ENCODE peak calls at places on chromosomes 7 and 10, in four cellular contexts. R is body of pancreas; Z is adrenal gland; O is CD4-positive, alpha-beta memory T cell. U is an unnamed sample.

GRCh38 chr7:32536585-32536984 is 41.3 kb downstream of the AVL9 start:
- DNase-seq in R (no peak), Z (peak; percentile 11), O (no peak), U (no peak)

GRCh38 chr10:121577568-121577967 is 20.7 kb downstream of the FGFR2 start:
- DNase-seq in O (no peak), Z (no peak), R (no peak), U (no peak)

GRCh38 chr7:4878336-4879335 is 4.9 kb downstream of the RADIL start:
- DNase-seq in Z (no peak), R (no peak), O (no peak), U (no peak)

GRCh38 chr10:82319558-82319957 is 444.6 kb downstream of the NRG3 start:
- DNase-seq in R (no peak), O (no peak), Z (no peak), U (no peak)

GRCh38 chr7:40175725-40176510 is 41.1 kb downstream of the SUGCT start:
- DNase-seq in Z (no peak), R (peak; percentile 6), O (no peak), U (no peak)

GRCh38 chr7:109751241-109751640 is 1181.6 kb downstream of the DNAJB9 start:
- DNase-seq in Z (no peak), R (no peak), O (no peak), U (no peak)

GRCh38 chr10:114548662-114549061 is 109.4 kb downstream of the ABLIM1 start:
- DNase-seq in R (peak; percentile 68), O (no peak), Z (peak; percentile 42), U (no peak)

GRCh38 chr10:114643158-114643557 is 14.9 kb downstream of the ABLIM1 start:
- DNase-seq in Z (no peak), O (no peak), R (no peak), U (no peak)

GRCh38 chr7:154855366-154855765 is 147.6 kb downstream of the PAXIP1 start:
- DNase-seq in O (no peak), R (no peak), Z (no peak), U (no peak)

GRCh38 chr10:22681783-22682183 is 32.6 kb downstream of the PIP4K2A start:
- DNase-seq in R (peak; percentile 36), O (no peak), Z (peak; percentile 65), U (no peak)

GRCh38 chr10:79904671-79905321 is 44.1 kb downstream of the SFTPD start:
- DNase-seq in O (peak; percentile 28), Z (peak; percentile 68), R (peak; percentile 83), U (peak; percentile 86)

GRCh38 chr10:69644658-69645295 is 14.7 kb downstream of the FAM241B start:
- DNase-seq in R (peak; percentile 79), Z (peak; percentile 61), O (no peak), U (peak; percentile 49)

GRCh38 chr10:74084955-74085354 is 65.7 kb downstream of the AP3M1 start:
- DNase-seq in Z (no peak), O (no peak), R (no peak), U (no peak)

GRCh38 chr7:75969704-75970498 is 24.5 kb downstream of the TMEM120A start:
- DNase-seq in O (no peak), Z (peak; percentile 44), R (no peak), U (no peak)

GRCh38 chr7:92973964-92974363 is 137.6 kb upstream of the CDK6 start:
- DNase-seq in Z (no peak), R (no peak), O (no peak), U (no peak)

GRCh38 chr7:125254521-125254920 is 324.9 kb upstream of the POT1 start:
- DNase-seq in R (no peak), Z (no peak), O (no peak), U (no peak)

GRCh38 chr10:100805543-100806355 is 60.4 kb downstream of the PAX2 start:
- DNase-seq in O (no peak), R (no peak), Z (no peak), U (no peak)

GRCh38 chr7:41599760-41600159 is 103.1 kb downstream of the INHBA start:
- DNase-seq in O (no peak), R (no peak), Z (no peak), U (no peak)

GRCh38 chr10:93218386-93218785 is 144.7 kb downstream of the CYP26A1 start:
- DNase-seq in R (no peak), Z (no peak), O (no peak), U (no peak)

GRCh38 chr7:99825451-99825850 is 2.4 kb upstream of the CYP3A43 start:
- DNase-seq in R (peak; percentile 10), O (no peak), Z (no peak), U (no peak)

GRCh38 chr7:37683263-37684120 is at the start of gene GPR141:
- DNase-seq in Z (peak; percentile 17), O (no peak), R (no peak), U (no peak)

DNA sequence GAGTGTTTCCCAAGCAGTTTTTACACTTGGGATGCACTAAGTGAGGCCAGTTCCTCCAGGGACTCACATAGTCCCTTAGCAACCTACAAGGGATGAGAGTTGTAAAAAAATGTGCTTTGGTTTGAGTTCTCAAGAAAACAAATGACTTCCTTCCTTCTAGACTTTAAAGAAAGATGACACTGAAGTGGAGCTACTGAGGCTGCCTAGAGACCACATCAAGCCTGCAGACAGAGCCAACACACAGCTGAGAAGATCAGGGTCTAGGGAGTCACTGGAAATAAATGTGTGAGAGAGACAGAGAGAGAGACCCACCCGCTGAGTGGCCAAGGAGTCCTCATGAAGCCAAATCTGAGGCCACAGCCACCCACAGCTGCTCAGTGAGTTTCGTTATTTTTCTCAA is 264.4 kb downstream of the TNS3 start:
- DNase-seq in R (no peak), O (no peak), Z (no peak), U (no peak)
- H3K4me1 ChIP-seq in R (peaks cover 27% of the 10 kb centered on the region), O (no peaks in the 10 kb centered on the region), Z (peaks cover 32% of the 10 kb centered on the region), U (peaks cover 30% of the 10 kb centered on the region)

GRCh38 chr10:60569681-60570080 is 180.0 kb upstream of the ANK3 start:
- DNase-seq in O (no peak), Z (no peak), R (no peak), U (no peak)

GRCh38 chr10:60573342-60573741 is 183.7 kb upstream of the ANK3 start:
- DNase-seq in R (no peak), O (no peak), Z (no peak), U (no peak)

GRCh38 chr10:60570272-60570865 is 180.7 kb upstream of the ANK3 start:
- DNase-seq in Z (no peak), R (no peak), O (no peak), U (no peak)

GRCh38 chr10:60572511-60573194 is 183.0 kb upstream of the ANK3 start:
- DNase-seq in Z (no peak), O (no peak), R (peak; percentile 62), U (peak; percentile 46)

GRCh38 chr10:60570941-60571340 is 181.3 kb upstream of the ANK3 start:
- DNase-seq in Z (no peak), O (no peak), R (no peak), U (no peak)
- H3K4me3 ChIP-seq in Z (no peak overlapping the region), O (no peak overlapping the region), R (no peak overlapping the region), U (no peak overlapping the region)

GRCh38 chr7:33979807-33980355 is 74.5 kb downstream of the BMPER start:
- DNase-seq in Z (no peak), O (no peak), R (no peak), U (no peak)

GRCh38 chr7:33979300-33979806 is 74.0 kb downstream of the BMPER start:
- DNase-seq in Z (no peak), R (no peak), O (no peak), U (no peak)

GRCh38 chr7:33982425-33982786 is 77.1 kb downstream of the BMPER start:
- DNase-seq in O (no peak), Z (no peak), R (no peak), U (no peak)

GRCh38 chr7:33981686-33982424 is 76.5 kb downstream of the BMPER start:
- DNase-seq in Z (no peak), R (no peak), O (no peak), U (no peak)

GRCh38 chr7:33981221-33981620 is 75.9 kb downstream of the BMPER start:
- DNase-seq in R (no peak), Z (no peak), O (no peak), U (no peak)
- H3K4me1 ChIP-seq in R (no peaks in the 10 kb centered on the region), Z (no peaks in the 10 kb centered on the region), O (no peaks in the 10 kb centered on the region), U (no peaks in the 10 kb centered on the region)

GRCh38 chr10:73076361-73077183 is 20.1 kb downstream of the P4HA1 start:
- DNase-seq in Z (peak; percentile 82), R (peak; percentile 62), O (no peak), U (peak; percentile 84)
- H3K4me3 ChIP-seq in Z (no peak overlapping the region), R (no peak overlapping the region), O (no peak overlapping the region), U (peak overlapping the region; percentile 33)

GRCh38 chr7:158015403-158016116 is 572.1 kb downstream of the PTPRN2 start:
- DNase-seq in O (no peak), Z (no peak), R (no peak), U (no peak)

GRCh38 chr7:158013085-158013668 is 574.4 kb downstream of the PTPRN2 start:
- DNase-seq in O (no peak), Z (peak; percentile 16), R (no peak), U (no peak)

GRCh38 chr7:158010956-158011698 is 576.5 kb downstream of the PTPRN2 start:
- DNase-seq in O (no peak), R (no peak), Z (no peak), U (no peak)

GRCh38 chr7:158009886-158010285 is 577.7 kb downstream of the PTPRN2 start:
- DNase-seq in R (no peak), Z (no peak), O (no peak), U (peak; percentile 10)

DNA sequence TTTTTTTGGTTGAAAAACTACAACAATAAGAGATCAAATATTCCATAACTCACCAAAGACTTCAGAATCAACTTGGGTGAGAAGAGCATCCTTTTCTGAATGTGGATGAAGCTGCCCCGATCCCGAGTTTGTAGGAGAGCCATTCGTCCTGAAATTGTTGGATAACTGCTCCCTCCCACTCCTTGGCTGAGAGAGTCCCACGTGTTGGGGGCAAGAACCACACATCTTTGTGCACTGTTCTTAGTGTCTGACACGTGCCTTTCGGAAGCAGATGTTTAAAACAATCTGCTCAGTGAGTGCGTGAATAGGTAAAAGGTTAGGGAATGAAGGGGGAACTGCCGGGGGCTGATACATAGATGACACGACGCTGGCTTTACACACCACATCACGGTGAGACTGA is 575.7 kb downstream of the PTPRN2 start:
- DNase-seq in O (no peak), R (no peak), Z (no peak), U (no peak)
- H3K4me1 ChIP-seq in O (peaks cover 13% of the 10 kb centered on the region), R (peaks cover 10% of the 10 kb centered on the region), Z (peaks cover 11% of the 10 kb centered on the region), U (no peaks in the 10 kb centered on the region)

GRCh38 chr10:125148021-125148439 is 12.3 kb downstream of the CTBP2 start:
- DNase-seq in Z (no peak), R (peak; percentile 77), O (no peak), U (peak; percentile 52)
- H3K4me3 ChIP-seq in Z (no peak overlapping the region), R (no peak overlapping the region), O (no peak overlapping the region), U (no peak overlapping the region)

U was measured in heart left ventricle.